ENCODE peak calls at places on chromosomes 2 and 18, in four cellular contexts. J is neural progenitor cell, N is colonic mucosa, P is fibroblast of pulmonary artery. K is an unnamed sample.

GRCh38 chr2:12361506-12361905 is 355.2 kb upstream of the TRIB2 start:
- DNase-seq in P (no peak), J (no peak), N (no peak), K (no peak)

GRCh38 chr18:11494093-11494492 is 115.3 kb upstream of the SLC35G4 start:
- DNase-seq in N (no peak), P (peak), J (no peak), K (peak)

GRCh38 chr2:181465686-181466375 is 8.6 kb downstream of the ITGA4 start:
- DNase-seq in N (no peak), P (peak), J (no peak), K (peak)

GRCh38 chr18:55585586-55586521 is 2.1 kb downstream of the TCF4 start:
- DNase-seq in N (no peak), J (peak), P (peak), K (peak)

GRCh38 chr2:174072069-174072468 is 106.9 kb upstream of the SP3 start:
- DNase-seq in P (no peak), J (no peak), N (no peak), K (no peak)

GRCh38 chr2:109339519-109339991 is 210.6 kb downstream of the SH3RF3 start:
- DNase-seq in J (no peak), N (no peak), P (peak), K (peak)

GRCh38 chr2:169961911-169962310 is 134.7 kb downstream of the UBR3 start:
- DNase-seq in J (no peak), N (no peak), P (peak), K (peak)

GRCh38 chr2:74146929-74147728 is 583 bp downstream of the BOLA3 start:
- DNase-seq in N (no peak), J (no peak), P (peak), K (peak)

GRCh38 chr2:144099746-144100438 is 420.0 kb downstream of the ZEB2 start:
- DNase-seq in N (no peak), P (peak), J (no peak), K (peak)

GRCh38 chr2:128543036-128543435 is 224.4 kb upstream of the HS6ST1 start:
- DNase-seq in J (no peak), N (no peak), P (no peak), K (no peak)

GRCh38 chr2:169254774-169255173 is 107.6 kb downstream of the LRP2 start:
- DNase-seq in N (no peak), P (no peak), J (no peak), K (no peak)

GRCh38 chr2:69915050-69915945 is at the start of gene MXD1:
- DNase-seq in J (peak), N (peak), P (no peak), K (no peak)

GRCh38 chr2:207587305-207587704 is 37.9 kb downstream of the METTL21A start:
- DNase-seq in P (no peak), J (no peak), N (no peak), K (no peak)

GRCh38 chr2:120323807-120324399 is 22.0 kb upstream of the INHBB start:
- DNase-seq in P (no peak), N (no peak), J (no peak), K (no peak)

GRCh38 chr18:54909538-54909937 is 49.7 kb downstream of the CCDC68 start:
- DNase-seq in N (no peak), P (no peak), J (no peak), K (no peak)

GRCh38 chr2:233832869-233833812 is 21.2 kb downstream of the HJURP start:
- DNase-seq in N (no peak), J (peak), P (peak), K (peak)

GRCh38 chr2:10493636-10494281 is 45.6 kb upstream of the ODC1 start:
- DNase-seq in P (peak), J (no peak), N (peak), K (peak)

GRCh38 chr2:230268606-230269222 is 43.2 kb downstream of the SP140 start:
- DNase-seq in N (no peak), P (peak), J (no peak), K (no peak)

GRCh38 chr2:205280630-205281225 is 401.6 kb upstream of the NRP2 start:
- DNase-seq in J (no peak), P (no peak), N (no peak), K (no peak)

GRCh38 chr18:23143059-23143831 is 8.0 kb downstream of the CABLES1 start:
- DNase-seq in J (no peak), P (peak), N (peak), K (peak)

GRCh38 chr18:59900222-59901128 is 679 bp downstream of the PMAIP1 start:
- DNase-seq in N (peak), J (peak), P (peak), K (peak)

DNA sequence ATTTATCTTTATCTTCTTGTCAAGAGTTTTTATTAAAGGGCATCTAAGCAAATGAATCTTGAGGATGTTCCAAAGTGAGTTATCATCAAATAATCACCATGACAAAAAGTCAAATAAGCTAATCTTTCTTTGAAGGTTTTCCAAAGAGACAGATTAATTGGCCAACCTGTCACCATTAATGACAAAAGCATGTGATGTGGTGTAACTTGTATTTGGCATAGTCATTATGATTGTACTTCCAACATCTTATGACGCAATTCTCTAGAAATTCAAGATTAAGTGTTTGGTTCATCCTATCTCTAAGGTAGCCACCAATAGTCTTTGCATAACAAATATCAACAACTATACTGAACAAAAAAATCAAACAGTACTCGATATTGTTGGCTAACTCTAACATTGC is 28.6 kb downstream of the RBMS1 start:
- DNase-seq in P (peak), N (no peak), J (no peak), K (peak)
- TF ChIP-seq CTCF in P (no peak), N (no peak), J (no peak), K (no peak)

GRCh38 chr18:26454616-26455015 is 93.7 kb downstream of the KCTD1 start:
- DNase-seq in J (no peak), P (no peak), N (no peak), K (no peak)

GRCh38 chr18:26454192-26454591 is 94.2 kb downstream of the KCTD1 start:
- DNase-seq in N (no peak), P (no peak), J (no peak), K (no peak)

GRCh38 chr18:26457195-26457594 is 91.2 kb downstream of the KCTD1 start:
- DNase-seq in N (no peak), J (no peak), P (no peak), K (no peak)

GRCh38 chr18:26456070-26456491 is 92.3 kb downstream of the KCTD1 start:
- DNase-seq in P (no peak), N (no peak), J (no peak), K (peak)

DNA sequence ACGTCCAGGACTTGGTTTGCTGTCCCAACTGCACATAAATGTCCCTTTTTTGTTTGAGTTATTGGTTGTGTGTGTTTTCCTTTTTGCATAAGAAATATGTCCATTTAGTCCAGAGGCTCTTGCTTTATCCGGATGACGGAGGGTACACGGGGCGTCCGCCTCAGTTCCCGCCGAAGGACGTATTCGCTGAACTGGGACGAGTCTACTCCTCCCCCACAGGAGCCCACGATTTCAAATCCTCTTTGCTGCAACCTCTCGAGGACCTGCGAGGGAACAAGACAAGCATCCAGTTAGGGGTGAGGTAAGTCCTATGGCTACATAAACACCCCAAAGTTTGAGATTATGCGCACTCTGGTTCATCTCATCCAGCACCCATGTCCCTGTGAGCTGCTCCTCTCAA is 92.7 kb downstream of the KCTD1 start:
- DNase-seq in J (no peak), P (no peak), N (no peak), K (no peak)
- H3K4me3 ChIP-seq in J (no peak), P (no peak), N (no peak), K (no peak)

DNA sequence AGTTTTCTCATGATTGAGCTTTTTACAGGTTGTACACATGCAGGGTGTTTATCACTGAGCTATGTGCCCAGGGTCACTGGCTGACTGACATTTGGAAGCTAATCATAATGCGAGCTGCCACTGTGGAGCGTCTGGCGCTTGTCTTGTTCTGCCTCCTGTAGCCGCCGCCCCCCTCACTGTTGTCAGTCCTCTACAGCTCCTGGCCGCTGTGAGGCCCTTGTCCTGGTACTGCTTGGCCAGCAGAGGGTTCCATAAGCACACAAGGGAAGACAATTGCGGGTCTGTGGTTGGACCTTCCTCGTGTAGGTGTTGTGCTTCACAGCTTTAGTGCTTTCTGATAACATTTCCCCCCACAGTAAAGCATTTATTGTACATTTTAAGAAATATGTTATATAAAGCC is 105.6 kb upstream of the LDLRAD4 start:
- DNase-seq in P (peak), J (peak), N (no peak), K (peak)
- TF ChIP-seq CTCF in P (peak), J (peak), N (peak), K (no peak)

GRCh38 chr2:44087714-44088092 is 81.0 kb upstream of the PPM1B start:
- DNase-seq in N (peak), P (no peak), J (peak), K (no peak)
- H3K4me3 ChIP-seq in N (peak), P (peak), J (peak), K (no peak)

GRCh38 chr2:232365621-232366321 is 12.8 kb upstream of the ALPP start:
- DNase-seq in N (no peak), J (peak), P (peak), K (no peak)
- TF ChIP-seq CTCF in N (peak), J (peak), P (peak), K (peak)

DNA sequence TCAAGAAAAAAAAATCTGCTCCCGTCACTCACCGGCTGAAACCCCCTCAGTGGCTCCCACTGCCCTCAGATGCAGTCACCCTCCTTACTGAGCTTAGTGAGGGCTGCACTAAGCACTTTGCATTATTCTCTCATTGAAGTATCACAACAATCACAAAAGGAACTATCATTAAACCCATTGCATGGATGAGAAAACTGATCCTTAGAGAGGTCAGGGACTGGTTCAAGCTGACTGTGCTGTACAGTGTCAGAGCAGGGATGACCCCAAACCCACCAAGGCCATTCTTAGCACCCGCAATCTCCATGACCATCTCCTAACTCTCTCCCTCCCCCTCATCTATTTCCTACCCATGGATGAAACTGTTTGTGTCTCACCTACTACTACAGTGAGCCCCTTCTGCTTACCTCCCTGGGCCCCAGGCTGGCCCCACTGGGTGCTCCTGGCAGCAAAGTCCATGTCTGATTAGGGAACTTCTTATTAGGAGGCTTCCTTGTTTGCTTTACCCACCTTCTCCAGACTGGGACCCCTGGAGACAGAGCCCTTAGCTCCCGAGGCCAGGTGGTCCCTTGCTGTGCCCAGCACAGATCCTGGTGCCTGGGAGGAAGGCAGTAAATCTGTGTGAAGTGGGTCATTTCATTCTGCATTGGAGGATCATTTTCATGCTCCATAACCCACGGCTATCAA is 139.3 kb upstream of the ID2 start:
- DNase-seq in P (no peak), J (no peak), N (no peak), K (no peak)
- H3K4me3 ChIP-seq in P (no peak), J (no peak), N (no peak), K (no peak)

DNA sequence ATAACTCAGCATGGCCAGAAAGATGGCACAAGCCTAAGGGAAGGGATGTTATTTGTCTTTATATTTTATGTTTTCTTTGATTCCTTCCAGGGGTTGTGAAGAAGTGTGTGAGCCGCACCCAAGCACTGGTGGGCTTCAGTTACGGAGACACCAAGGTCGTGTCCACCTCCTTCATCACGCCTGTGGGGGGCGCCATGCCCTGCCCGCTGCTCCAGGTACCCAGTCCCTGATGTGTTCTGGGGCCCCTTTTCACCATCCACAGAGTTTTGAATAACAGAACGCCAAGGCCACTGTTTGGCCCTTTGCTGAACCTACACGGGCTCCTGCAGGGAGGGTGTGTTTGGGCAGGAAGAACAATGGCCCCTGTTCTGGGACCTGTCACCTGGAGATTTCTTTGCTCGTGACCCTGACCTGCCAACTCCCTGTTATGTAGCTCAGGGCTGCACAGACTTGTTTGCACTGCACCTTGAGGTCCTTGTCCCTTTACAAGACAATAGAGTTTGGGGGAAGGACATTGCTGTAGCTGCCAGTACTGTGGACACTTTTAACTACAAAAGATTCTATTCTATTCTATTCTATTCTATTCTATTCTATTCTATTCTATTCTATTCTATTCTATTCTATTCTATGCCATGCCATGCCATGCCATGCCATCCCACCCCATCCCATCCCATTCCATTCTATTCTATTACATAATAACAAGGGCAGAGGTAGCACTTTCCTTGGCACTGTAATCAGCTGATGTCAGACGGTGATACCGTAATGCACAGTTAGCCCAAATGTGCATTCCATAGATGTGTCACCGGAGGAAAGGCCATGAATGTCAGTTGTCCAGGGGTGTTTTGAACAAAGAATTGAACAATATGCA is 48.2 kb upstream of the CNGA3 start:
- DNase-seq in N (no peak), P (no peak), J (no peak), K (no peak)
- TF ChIP-seq CTCF in N (no peak), P (no peak), J (peak), K (no peak)